ENCODE peak calls at places on chromosomes 16 and 17, in four cellular contexts. O, K, F and B are unnamed samples. For H3K4me1, the result is how much of the 10 kb centered on the place peaks cover.

GRCh38 chr16:66746048-66746447 is 5.4 kb downstream of the DYNC1LI2 start:
- DNase-seq in O (no peak), K (no peak), F (no peak), B (no peak)

GRCh38 chr16:86585821-86586611 is 7.7 kb downstream of the FOXL1 start:
- DNase-seq in O (no peak), K (no peak), F (no peak), B (no peak)

GRCh38 chr16:49365711-49366509 is 7.7 kb upstream of the C16orf78 start:
- DNase-seq in O (no peak), K (no peak), F (no peak), B (no peak)

GRCh38 chr17:69870091-69870530 is 204.9 kb upstream of the KCNJ16 start:
- DNase-seq in O (no peak), K (no peak), F (no peak), B (no peak)

GRCh38 chr17:69539781-69540319 is 125.4 kb downstream of the MAP2K6 start:
- DNase-seq in O (no peak), K (no peak), F (no peak), B (no peak)

GRCh38 chr16:83136419-83136818 is 509.6 kb downstream of the CDH13 start:
- DNase-seq in O (no peak), K (no peak), F (no peak), B (no peak)

GRCh38 chr16:56639045-56639444 is 579 bp downstream of the MT1A start:
- DNase-seq in O (no peak), K (no peak), F (no peak), B (peak)

GRCh38 chr17:1905190-1905919 is 75.5 kb downstream of the RPA1 start:
- DNase-seq in O (no peak), K (no peak), F (no peak), B (peak)

GRCh38 chr16:3187798-3188674 is at the start of gene OR1F1:
- DNase-seq in O (no peak), K (no peak), F (no peak), B (no peak)

GRCh38 chr17:72591500-72592241 is 470.9 kb downstream of the SOX9 start:
- DNase-seq in O (peak), K (no peak), F (peak), B (no peak)

GRCh38 chr16:72198021-72198420 is 26.1 kb upstream of the PMFBP1 start:
- DNase-seq in O (peak), K (no peak), F (no peak), B (no peak)

GRCh38 chr16:57900796-57901479 is 70.0 kb downstream of the CNGB1 start:
- DNase-seq in O (no peak), K (no peak), F (no peak), B (no peak)

GRCh38 chr17:48131216-48131824 is 23.8 kb downstream of the SNX11 start:
- DNase-seq in O (peak), K (no peak), F (no peak), B (no peak)

GRCh38 chr17:18951941-18952842 is at the start of gene SLC5A10:
- DNase-seq in O (no peak), K (no peak), F (peak), B (no peak)

GRCh38 chr17:17495448-17496188 is 577 bp downstream of the RASD1 start:
- DNase-seq in O (no peak), K (no peak), F (peak), B (peak)

GRCh38 chr17:48892940-48893645 is 506 bp downstream of the ATP5MC1 start:
- DNase-seq in O (no peak), K (no peak), F (no peak), B (no peak)

GRCh38 chr16:1786242-1787055 is 3.7 kb downstream of the NUBP2 start:
- DNase-seq in O (peak), K (peak), F (peak), B (no peak)

GRCh38 chr16:55842369-55843104 is 9.6 kb upstream of the CES1 start:
- DNase-seq in O (peak), K (no peak), F (no peak), B (no peak)

GRCh38 chr16:23362460-23363317 is 60.6 kb downstream of the SCNN1B start:
- DNase-seq in O (peak), K (no peak), F (peak), B (peak)

GRCh38 chr17:64773836-64774761 is 112.0 kb upstream of the SMURF2 start:
- DNase-seq in O (no peak), K (no peak), F (peak), B (peak)

GRCh38 chr16:50201784-50202183 is 48.7 kb downstream of the TENT4B start:
- DNase-seq in O (no peak), K (no peak), F (no peak), B (no peak)

GRCh38 chr16:66152841-66153525 is 213.5 kb upstream of the CDH5 start:
- DNase-seq in O (no peak), K (no peak), F (no peak), B (no peak)

GRCh38 chr16:80623376-80623775 is 82.6 kb downstream of the DYNLRB2 start:
- DNase-seq in O (no peak), K (no peak), F (no peak), B (no peak)

GRCh38 chr16:7946142-7946541 is 613.5 kb downstream of the RBFOX1 start:
- DNase-seq in O (no peak), K (no peak), F (no peak), B (no peak)

DNA sequence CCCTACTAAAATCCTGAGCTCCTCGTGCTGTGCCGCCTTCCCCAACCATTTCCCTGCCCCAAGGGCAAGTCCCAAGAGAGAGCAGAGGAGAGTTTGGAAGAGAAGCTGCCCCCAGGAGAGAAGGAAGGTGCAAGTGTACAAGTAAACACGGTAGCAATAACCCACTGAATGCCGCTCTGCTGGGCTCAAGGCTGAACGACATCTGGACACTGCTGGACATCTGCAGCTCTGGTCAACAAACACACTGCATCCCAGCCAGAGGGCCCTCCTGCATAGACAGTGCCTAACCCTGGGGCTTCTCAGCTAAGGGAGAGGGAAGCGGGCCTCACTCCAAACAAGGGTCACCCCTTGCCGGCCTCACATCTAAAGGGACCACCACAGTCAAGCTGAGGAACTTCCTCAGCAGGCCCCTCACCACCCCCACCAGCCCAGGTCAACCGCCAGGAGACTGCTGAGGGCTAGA is 12.7 kb downstream of the JUP start:
- DNase-seq in O (no peak), K (no peak), F (no peak), B (peak)
- TF ChIP-seq CTCF in O (no peak), K (no peak), F (no peak), B (no peak)

GRCh38 chr16:12417051-12417818 is 386.5 kb downstream of the CPPED1 start:
- DNase-seq in O (no peak), K (no peak), F (no peak), B (no peak)
- H3K4me1 ChIP-seq in O (under half), K (under half), F (under half), B (under half)

DNA sequence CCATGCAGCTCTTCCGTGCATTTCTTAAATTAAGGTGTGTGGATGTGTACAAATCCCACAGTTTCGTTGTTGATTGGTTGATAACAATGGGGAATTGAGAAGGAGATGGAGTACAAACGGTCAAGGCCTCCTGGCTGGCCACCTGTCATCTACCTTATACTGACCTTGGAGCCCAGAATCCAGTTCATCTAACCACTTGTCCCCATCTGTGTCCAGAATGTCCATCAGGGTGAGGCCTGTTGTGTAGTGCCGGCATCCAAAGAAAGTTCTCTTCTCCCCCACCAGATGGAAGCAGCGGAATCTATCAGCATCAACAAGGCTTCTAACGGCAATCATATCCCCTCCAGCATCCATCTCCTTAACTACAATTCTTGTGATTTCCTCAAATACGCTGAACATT is 1.5 kb downstream of the GSDMB start:
- DNase-seq in O (no peak), K (no peak), F (peak), B (no peak)
- TF ChIP-seq CTCF in O (no peak), K (peak), F (no peak), B (no peak)

GRCh38 chr17:57253307-57254065 is 2.8 kb upstream of the MSI2 start:
- DNase-seq in O (no peak), K (no peak), F (no peak), B (no peak)
- H3K4me1 ChIP-seq in O (under half), K (under half), F (under half), B (under half)

DNA sequence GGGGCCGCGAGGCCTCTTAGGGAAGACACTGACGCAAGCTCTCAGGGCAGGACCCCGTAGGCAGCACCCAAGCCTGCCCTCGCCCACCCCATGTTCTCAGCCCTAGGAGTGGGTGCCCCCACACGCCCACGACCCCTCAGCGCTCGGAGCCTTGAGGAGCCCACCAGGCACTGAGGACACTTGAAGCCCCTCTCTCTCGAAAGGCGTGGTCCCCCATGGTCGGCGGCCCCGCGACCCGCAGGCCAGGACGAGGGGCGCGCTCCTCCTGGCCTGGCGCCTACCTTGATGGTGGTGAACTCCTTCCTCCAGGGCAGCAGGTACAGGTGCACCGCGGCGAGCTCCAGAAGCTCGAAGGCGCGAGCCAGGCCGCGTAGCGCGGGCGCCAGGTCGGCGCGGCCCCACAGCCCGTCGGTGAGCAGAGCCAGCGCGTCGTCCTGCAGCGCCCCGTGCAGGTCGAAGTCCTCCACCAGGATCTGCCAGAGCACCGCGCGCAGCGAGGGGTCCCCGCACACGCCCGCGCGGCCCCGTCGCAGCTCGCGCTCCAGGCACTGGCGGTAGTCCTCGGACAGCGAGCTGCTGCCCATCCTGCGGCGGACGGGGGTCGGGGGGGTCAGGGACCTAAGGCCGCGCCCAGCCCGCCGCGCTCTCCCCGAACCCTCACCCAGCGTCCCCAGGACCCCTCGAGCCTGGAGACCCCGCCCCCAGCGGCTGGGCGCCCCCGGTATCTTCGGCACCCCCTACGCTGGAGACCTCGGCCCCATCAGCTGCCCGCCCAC is 668 bp downstream of the SPATA2L start:
- DNase-seq in O (peak), K (no peak), F (peak), B (peak)
- TF ChIP-seq CTCF in O (peak), K (no peak), F (peak), B (no peak)

DNA sequence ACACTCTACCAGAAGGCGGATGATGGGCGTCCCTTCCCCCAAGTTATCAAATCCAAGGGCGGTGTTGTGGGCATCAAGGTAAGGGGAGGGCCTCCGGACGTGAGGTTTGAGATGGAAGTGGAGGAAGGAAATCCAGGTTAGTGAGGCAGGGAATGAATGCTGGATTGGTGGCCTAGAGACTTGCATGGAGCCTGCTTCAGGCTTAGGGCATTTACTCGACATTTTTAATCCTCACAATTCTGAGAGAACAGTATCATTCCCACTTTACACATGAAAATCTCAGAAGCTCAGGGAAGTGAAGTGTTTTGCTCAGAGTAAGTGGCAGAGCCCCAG is 2.0 kb downstream of the ALDOA start:
- DNase-seq in O (no peak), K (no peak), F (no peak), B (no peak)
- H3K4me1 ChIP-seq in O (under half), K (half or more), F (under half), B (under half)

GRCh38 chr16:85010931-85011845 is at the start of gene ZDHHC7:
- DNase-seq in O (peak), K (peak), F (peak), B (peak)
- TF ChIP-seq CTCF in O (peak), K (no peak), F (no peak), B (no peak)

DNA sequence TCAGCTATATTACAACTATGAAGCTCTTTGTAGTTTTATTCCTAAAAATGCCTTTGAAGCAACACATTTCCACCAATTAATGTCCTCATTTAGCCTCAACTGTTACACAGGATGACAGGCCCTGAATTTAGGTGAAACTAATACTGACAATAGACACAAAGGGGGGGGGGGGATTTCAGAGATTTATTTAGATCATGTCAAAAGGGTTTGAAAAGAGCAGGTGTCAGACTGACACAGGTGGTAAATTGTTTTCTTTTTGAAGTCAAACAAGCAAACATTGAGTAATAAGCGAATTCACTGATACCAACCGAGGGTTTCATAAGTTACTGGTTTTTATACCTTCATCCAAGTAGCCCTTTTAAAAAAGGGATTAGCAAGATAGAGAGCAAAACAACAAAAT is 40.8 kb downstream of the KANSL1 start:
- DNase-seq in O (no peak), K (no peak), F (no peak), B (no peak)
- H3K4me1 ChIP-seq in O (half or more), K (half or more), F (half or more), B (under half)

GRCh38 chr17:307295-307691 is 45.3 kb downstream of the RPH3AL start:
- DNase-seq in O (no peak), K (no peak), F (no peak), B (peak)

GRCh38 chr17:311119-311848 is 41.3 kb downstream of the RPH3AL start:
- DNase-seq in O (no peak), K (no peak), F (peak), B (peak)

GRCh38 chr17:310111-311010 is 42.2 kb downstream of the RPH3AL start:
- DNase-seq in O (no peak), K (no peak), F (peak), B (no peak)

GRCh38 chr17:307741-308507 is 44.7 kb downstream of the RPH3AL start:
- DNase-seq in O (peak), K (peak), F (no peak), B (no peak)

DNA sequence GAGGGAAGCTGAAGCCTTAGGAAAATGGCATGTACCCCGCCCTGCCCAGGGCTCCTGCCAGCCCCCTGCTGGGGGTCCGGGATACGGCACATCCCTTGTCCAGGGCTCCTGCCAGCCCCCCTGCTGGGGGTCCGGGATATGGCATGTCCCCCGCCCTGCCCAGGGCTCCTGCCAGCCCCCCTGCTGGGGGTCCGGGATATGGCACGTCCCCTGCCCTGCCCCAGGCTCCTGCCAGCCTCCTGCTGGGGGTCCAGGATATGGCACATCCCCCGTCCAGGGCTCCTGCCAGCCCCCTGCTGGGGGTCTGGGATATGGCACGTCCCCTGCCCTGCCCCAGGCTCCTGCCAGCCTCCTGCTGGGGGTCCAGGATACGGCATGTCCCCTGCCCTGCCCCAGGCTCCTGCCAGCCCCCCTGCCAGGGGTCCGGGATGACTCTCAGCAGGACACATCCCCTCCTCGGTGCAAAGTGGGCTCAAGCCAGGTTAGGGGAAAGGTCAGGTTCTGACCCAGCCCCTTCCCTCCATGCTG is 43.2 kb downstream of the RPH3AL start:
- DNase-seq in O (no peak), K (no peak), F (peak), B (no peak)
- TF ChIP-seq CTCF in O (no peak), K (peak), F (peak), B (no peak)

GRCh38 chr17:40090234-40091111 is 9.9 kb downstream of the NR1D1 start:
- DNase-seq in O (no peak), K (no peak), F (no peak), B (no peak)
- H3K4me1 ChIP-seq in O (under half), K (half or more), F (under half), B (under half)